ENCODE peak calls at places on chromosomes 12 and 14, in ten cellular contexts. One of them, this sample, is unnamed.

GRCh38 chr12:59010948-59011347 is 90.6 kb upstream of the LRIG3 start:
- DNase-seq in ovary: no peak
- DNase-seq in fibroblast of lung: no peak
- DNase-seq in astrocyte: no peak
- DNase-seq in brain microvascular endothelial cell: no peak
- DNase-seq in tibial artery: no peak
- DNase-seq in RWPE2: no peak
- DNase-seq in WERI-Rb-1: no peak
- DNase-seq in K562: no peak
- DNase-seq in A549: no peak
- DNase-seq in this sample: no peak

GRCh38 chr14:51806624-51807023 is 53.8 kb upstream of the GNG2 start:
- DNase-seq in ovary: no peak
- DNase-seq in fibroblast of lung: no peak
- DNase-seq in astrocyte: no peak
- DNase-seq in brain microvascular endothelial cell: no peak
- DNase-seq in tibial artery: no peak
- DNase-seq in RWPE2: no peak
- DNase-seq in WERI-Rb-1: no peak
- DNase-seq in K562: no peak
- DNase-seq in A549: no peak
- DNase-seq in this sample: peak

GRCh38 chr14:97120204-97121120 is 323.3 kb downstream of the VRK1 start:
- DNase-seq in ovary: no peak
- DNase-seq in fibroblast of lung: no peak
- DNase-seq in astrocyte: no peak
- DNase-seq in brain microvascular endothelial cell: no peak
- DNase-seq in tibial artery: no peak
- DNase-seq in RWPE2: no peak
- DNase-seq in WERI-Rb-1: no peak
- DNase-seq in K562: no peak
- DNase-seq in A549: no peak
- DNase-seq in this sample: no peak

GRCh38 chr14:103118663-103119404 is 4.4 kb upstream of the TNFAIP2 start:
- DNase-seq in ovary: no peak
- DNase-seq in fibroblast of lung: no peak
- DNase-seq in astrocyte: no peak
- DNase-seq in brain microvascular endothelial cell: no peak
- DNase-seq in tibial artery: peak
- DNase-seq in RWPE2: no peak
- DNase-seq in WERI-Rb-1: no peak
- DNase-seq in K562: peak
- DNase-seq in A549: no peak
- DNase-seq in this sample: no peak

GRCh38 chr14:32939254-32940065 is 781 bp downstream of the NPAS3 start:
- DNase-seq in ovary: peak
- DNase-seq in fibroblast of lung: peak
- DNase-seq in astrocyte: peak
- DNase-seq in brain microvascular endothelial cell: peak
- DNase-seq in tibial artery: peak
- DNase-seq in RWPE2: no peak
- DNase-seq in WERI-Rb-1: peak
- DNase-seq in K562: no peak
- DNase-seq in A549: no peak
- DNase-seq in this sample: peak

GRCh38 chr12:113066806-113067400 is 10.4 kb downstream of the DTX1 start:
- DNase-seq in ovary: no peak
- DNase-seq in fibroblast of lung: no peak
- DNase-seq in astrocyte: no peak
- DNase-seq in brain microvascular endothelial cell: no peak
- DNase-seq in tibial artery: no peak
- DNase-seq in RWPE2: no peak
- DNase-seq in WERI-Rb-1: no peak
- DNase-seq in K562: no peak
- DNase-seq in A549: no peak
- DNase-seq in this sample: no peak

GRCh38 chr12:66352197-66352596 is 49.9 kb downstream of the HELB start:
- DNase-seq in ovary: no peak
- DNase-seq in fibroblast of lung: peak
- DNase-seq in astrocyte: no peak
- DNase-seq in brain microvascular endothelial cell: peak
- DNase-seq in tibial artery: no peak
- DNase-seq in RWPE2: no peak
- DNase-seq in WERI-Rb-1: peak
- DNase-seq in K562: no peak
- DNase-seq in A549: peak
- DNase-seq in this sample: peak

GRCh38 chr14:81805785-81806184 is 272.1 kb upstream of the SEL1L start:
- DNase-seq in ovary: no peak
- DNase-seq in fibroblast of lung: no peak
- DNase-seq in astrocyte: no peak
- DNase-seq in brain microvascular endothelial cell: no peak
- DNase-seq in tibial artery: no peak
- DNase-seq in RWPE2: no peak
- DNase-seq in WERI-Rb-1: no peak
- DNase-seq in K562: no peak
- DNase-seq in A549: no peak
- DNase-seq in this sample: no peak

GRCh38 chr12:26065451-26065850 is 59.4 kb downstream of the BHLHE41 start:
- DNase-seq in ovary: no peak
- DNase-seq in fibroblast of lung: no peak
- DNase-seq in astrocyte: no peak
- DNase-seq in brain microvascular endothelial cell: no peak
- DNase-seq in tibial artery: no peak
- DNase-seq in RWPE2: no peak
- DNase-seq in WERI-Rb-1: no peak
- DNase-seq in K562: no peak
- DNase-seq in A549: no peak
- DNase-seq in this sample: no peak

GRCh38 chr14:98244966-98245569 is 1026.9 kb downstream of the BCL11B start:
- DNase-seq in ovary: no peak
- DNase-seq in fibroblast of lung: no peak
- DNase-seq in astrocyte: no peak
- DNase-seq in brain microvascular endothelial cell: no peak
- DNase-seq in tibial artery: no peak
- DNase-seq in RWPE2: no peak
- DNase-seq in WERI-Rb-1: no peak
- DNase-seq in K562: no peak
- DNase-seq in A549: no peak
- DNase-seq in this sample: no peak

GRCh38 chr14:51922624-51923023 is 62.2 kb downstream of the GNG2 start:
- DNase-seq in ovary: no peak
- DNase-seq in fibroblast of lung: peak
- DNase-seq in astrocyte: peak
- DNase-seq in brain microvascular endothelial cell: peak
- DNase-seq in tibial artery: no peak
- DNase-seq in RWPE2: no peak
- DNase-seq in WERI-Rb-1: no peak
- DNase-seq in K562: no peak
- DNase-seq in A549: no peak
- DNase-seq in this sample: peak

GRCh38 chr14:72901361-72901760 is 7.5 kb upstream of the DPF3 start:
- DNase-seq in ovary: no peak
- DNase-seq in fibroblast of lung: no peak
- DNase-seq in astrocyte: no peak
- DNase-seq in brain microvascular endothelial cell: no peak
- DNase-seq in tibial artery: no peak
- DNase-seq in RWPE2: no peak
- DNase-seq in WERI-Rb-1: no peak
- DNase-seq in K562: no peak
- DNase-seq in A549: no peak
- DNase-seq in this sample: no peak

GRCh38 chr12:116411977-116412376 is 134.5 kb upstream of the MED13L start:
- DNase-seq in ovary: no peak
- DNase-seq in fibroblast of lung: no peak
- DNase-seq in astrocyte: no peak
- DNase-seq in brain microvascular endothelial cell: no peak
- DNase-seq in tibial artery: no peak
- DNase-seq in RWPE2: no peak
- DNase-seq in WERI-Rb-1: no peak
- DNase-seq in K562: no peak
- DNase-seq in A549: no peak
- DNase-seq in this sample: no peak

GRCh38 chr12:88167384-88167783 is 25.3 kb downstream of the TMTC3 start:
- DNase-seq in ovary: no peak
- DNase-seq in fibroblast of lung: no peak
- DNase-seq in astrocyte: no peak
- DNase-seq in brain microvascular endothelial cell: no peak
- DNase-seq in tibial artery: no peak
- DNase-seq in RWPE2: no peak
- DNase-seq in WERI-Rb-1: no peak
- DNase-seq in K562: no peak
- DNase-seq in A549: no peak
- DNase-seq in this sample: no peak

GRCh38 chr14:37903561-37904191 is 304.0 kb upstream of the SSTR1 start:
- DNase-seq in ovary: no peak
- DNase-seq in fibroblast of lung: peak
- DNase-seq in astrocyte: peak
- DNase-seq in brain microvascular endothelial cell: peak
- DNase-seq in tibial artery: no peak
- DNase-seq in RWPE2: no peak
- DNase-seq in WERI-Rb-1: peak
- DNase-seq in K562: peak
- DNase-seq in A549: peak
- DNase-seq in this sample: peak

GRCh38 chr12:47729233-47729632 is 3.9 kb upstream of the ENDOU start:
- DNase-seq in ovary: no peak
- DNase-seq in fibroblast of lung: peak
- DNase-seq in astrocyte: no peak
- DNase-seq in brain microvascular endothelial cell: no peak
- DNase-seq in tibial artery: no peak
- DNase-seq in RWPE2: no peak
- DNase-seq in WERI-Rb-1: no peak
- DNase-seq in K562: no peak
- DNase-seq in A549: no peak
- DNase-seq in this sample: no peak

GRCh38 chr12:82648510-82648909 is 38.2 kb upstream of the TMTC2 start:
- DNase-seq in ovary: no peak
- DNase-seq in fibroblast of lung: no peak
- DNase-seq in astrocyte: no peak
- DNase-seq in brain microvascular endothelial cell: no peak
- DNase-seq in tibial artery: no peak
- DNase-seq in RWPE2: no peak
- DNase-seq in WERI-Rb-1: no peak
- DNase-seq in K562: no peak
- DNase-seq in A549: no peak
- DNase-seq in this sample: no peak

GRCh38 chr12:123967121-123967586 is 5.5 kb downstream of the CCDC92 start:
- DNase-seq in ovary: no peak
- DNase-seq in fibroblast of lung: no peak
- DNase-seq in astrocyte: no peak
- DNase-seq in brain microvascular endothelial cell: no peak
- DNase-seq in tibial artery: no peak
- DNase-seq in RWPE2: no peak
- DNase-seq in WERI-Rb-1: no peak
- DNase-seq in K562: peak
- DNase-seq in A549: no peak
- DNase-seq in this sample: no peak
- TF ChIP-seq CTCF in ovary: no peak
- TF ChIP-seq CTCF in fibroblast of lung: no peak
- TF ChIP-seq CTCF in astrocyte: no peak
- TF ChIP-seq CTCF in brain microvascular endothelial cell: no peak
- TF ChIP-seq CTCF in tibial artery: no peak
- TF ChIP-seq CTCF in RWPE2: no peak
- TF ChIP-seq CTCF in WERI-Rb-1: no peak
- TF ChIP-seq CTCF in K562: no peak
- TF ChIP-seq CTCF in A549: no peak
- TF ChIP-seq CTCF in this sample: no peak

GRCh38 chr14:68822132-68822651 is 29.3 kb upstream of the ZFP36L1 start:
- DNase-seq in ovary: no peak
- DNase-seq in fibroblast of lung: no peak
- DNase-seq in astrocyte: no peak
- DNase-seq in brain microvascular endothelial cell: no peak
- DNase-seq in tibial artery: no peak
- DNase-seq in RWPE2: peak
- DNase-seq in WERI-Rb-1: no peak
- DNase-seq in K562: no peak
- DNase-seq in A549: no peak
- DNase-seq in this sample: no peak
- H3K27ac ChIP-seq in ovary: no peak
- H3K27ac ChIP-seq in fibroblast of lung: no peak
- H3K27ac ChIP-seq in astrocyte: no peak
- H3K27ac ChIP-seq in brain microvascular endothelial cell: no peak
- H3K27ac ChIP-seq in tibial artery: no peak
- H3K27ac ChIP-seq in RWPE2: no peak
- H3K27ac ChIP-seq in WERI-Rb-1: no peak
- H3K27ac ChIP-seq in K562: no peak
- H3K27ac ChIP-seq in A549: peak
- H3K27ac ChIP-seq in this sample: no peak

GRCh38 chr12:23893611-23894010 is 55.9 kb downstream of the SOX5 start:
- DNase-seq in ovary: no peak
- DNase-seq in fibroblast of lung: no peak
- DNase-seq in astrocyte: peak
- DNase-seq in brain microvascular endothelial cell: no peak
- DNase-seq in tibial artery: no peak
- DNase-seq in RWPE2: no peak
- DNase-seq in WERI-Rb-1: no peak
- DNase-seq in K562: no peak
- DNase-seq in A549: no peak
- DNase-seq in this sample: no peak

GRCh38 chr12:23891115-23891514 is 58.4 kb downstream of the SOX5 start:
- DNase-seq in ovary: no peak
- DNase-seq in fibroblast of lung: no peak
- DNase-seq in astrocyte: no peak
- DNase-seq in brain microvascular endothelial cell: no peak
- DNase-seq in tibial artery: no peak
- DNase-seq in RWPE2: no peak
- DNase-seq in WERI-Rb-1: no peak
- DNase-seq in K562: no peak
- DNase-seq in A549: no peak
- DNase-seq in this sample: no peak

GRCh38 chr12:23898121-23898520 is 51.3 kb downstream of the SOX5 start:
- DNase-seq in ovary: no peak
- DNase-seq in fibroblast of lung: no peak
- DNase-seq in astrocyte: no peak
- DNase-seq in brain microvascular endothelial cell: no peak
- DNase-seq in tibial artery: no peak
- DNase-seq in RWPE2: no peak
- DNase-seq in WERI-Rb-1: no peak
- DNase-seq in K562: no peak
- DNase-seq in A549: no peak
- DNase-seq in this sample: no peak

GRCh38 chr12:23899434-23899833 is 50.0 kb downstream of the SOX5 start:
- DNase-seq in ovary: no peak
- DNase-seq in fibroblast of lung: peak
- DNase-seq in astrocyte: no peak
- DNase-seq in brain microvascular endothelial cell: no peak
- DNase-seq in tibial artery: no peak
- DNase-seq in RWPE2: no peak
- DNase-seq in WERI-Rb-1: no peak
- DNase-seq in K562: no peak
- DNase-seq in A549: no peak
- DNase-seq in this sample: no peak

GRCh38 chr12:23895792-23896218 is 53.7 kb downstream of the SOX5 start:
- DNase-seq in ovary: no peak
- DNase-seq in fibroblast of lung: no peak
- DNase-seq in astrocyte: peak
- DNase-seq in brain microvascular endothelial cell: no peak
- DNase-seq in tibial artery: no peak
- DNase-seq in RWPE2: no peak
- DNase-seq in WERI-Rb-1: no peak
- DNase-seq in K562: no peak
- DNase-seq in A549: no peak
- DNase-seq in this sample: no peak
- H3K4me3 ChIP-seq in ovary: no peak
- H3K4me3 ChIP-seq in fibroblast of lung: no peak
- H3K4me3 ChIP-seq in astrocyte: peak
- H3K4me3 ChIP-seq in brain microvascular endothelial cell: no peak
- H3K4me3 ChIP-seq in tibial artery: no peak
- H3K4me3 ChIP-seq in RWPE2: no peak
- H3K4me3 ChIP-seq in WERI-Rb-1: no peak
- H3K4me3 ChIP-seq in K562: no peak
- H3K4me3 ChIP-seq in A549: no peak
- H3K4me3 ChIP-seq in this sample: no peak

GRCh38 chr12:54017027-54017788 is 8.4 kb downstream of the HOXC8 start:
- DNase-seq in ovary: no peak
- DNase-seq in fibroblast of lung: no peak
- DNase-seq in astrocyte: no peak
- DNase-seq in brain microvascular endothelial cell: no peak
- DNase-seq in tibial artery: peak
- DNase-seq in RWPE2: no peak
- DNase-seq in WERI-Rb-1: peak
- DNase-seq in K562: no peak
- DNase-seq in A549: peak
- DNase-seq in this sample: no peak
- TF ChIP-seq CTCF in ovary: no peak
- TF ChIP-seq CTCF in fibroblast of lung: no peak
- TF ChIP-seq CTCF in astrocyte: no peak
- TF ChIP-seq CTCF in brain microvascular endothelial cell: no peak
- TF ChIP-seq CTCF in tibial artery: no peak
- TF ChIP-seq CTCF in RWPE2: no peak
- TF ChIP-seq CTCF in WERI-Rb-1: peak
- TF ChIP-seq CTCF in K562: no peak
- TF ChIP-seq CTCF in A549: no peak
- TF ChIP-seq CTCF in this sample: no peak